ENCODE peak calls at places on chromosomes 3 and 15, in five cellular contexts. R, Y, V, K and U are unnamed samples.

GRCh38 chr3:50562866-50563265 is 4.7 kb downstream of the C3orf18 start:
- DNase-seq in Y (no peak), K (no peak), V (no peak), R (no peak), U (no peak)

GRCh38 chr3:195078891-195079440 is 192.0 kb downstream of the XXYLT1 start:
- DNase-seq in R (no peak), Y (no peak), V (no peak), K (no peak), U (no peak)

GRCh38 chr3:182935803-182936202 is 44.5 kb downstream of the DCUN1D1 start:
- DNase-seq in K (no peak), V (no peak), Y (no peak), R (no peak), U (no peak)

GRCh38 chr3:84772841-84773240 is 185.9 kb upstream of the CADM2 start:
- DNase-seq in K (peak), R (no peak), Y (no peak), V (no peak), U (no peak)

GRCh38 chr3:66041116-66041515 is 2.4 kb upstream of the MAGI1 start:
- DNase-seq in R (no peak), Y (no peak), K (no peak), V (no peak), U (no peak)

GRCh38 chr15:82768414-82769081 is 37.3 kb downstream of the FSD2 start:
- DNase-seq in Y (no peak), R (no peak), K (no peak), V (peak), U (no peak)

GRCh38 chr3:160748787-160749186 is 7.2 kb upstream of the PPM1L start:
- DNase-seq in K (no peak), R (no peak), V (no peak), Y (no peak), U (no peak)

GRCh38 chr3:141659821-141660597 is 78.1 kb upstream of the RNF7 start:
- DNase-seq in V (peak), K (no peak), R (peak), Y (peak), U (peak)

GRCh38 chr3:195808741-195809290 is 2.9 kb downstream of the MUC4 start:
- DNase-seq in R (no peak), Y (peak), K (no peak), V (no peak), U (no peak)

GRCh38 chr3:60319179-60319858 is 931.9 kb downstream of the FHIT start:
- DNase-seq in V (no peak), K (no peak), Y (no peak), R (no peak), U (no peak)

GRCh38 chr3:60325610-60326181 is 925.6 kb downstream of the FHIT start:
- DNase-seq in V (no peak), Y (peak), R (no peak), K (no peak), U (no peak)

GRCh38 chr3:60323651-60324050 is 927.6 kb downstream of the FHIT start:
- DNase-seq in R (no peak), V (no peak), Y (no peak), K (no peak), U (no peak)

GRCh38 chr3:60322334-60322856 is 928.9 kb downstream of the FHIT start:
- DNase-seq in Y (no peak), K (no peak), R (no peak), V (no peak), U (no peak)

GRCh38 chr3:60323180-60323579 is 928.1 kb downstream of the FHIT start:
- DNase-seq in Y (no peak), V (no peak), R (no peak), K (no peak), U (no peak)
- TF ChIP-seq CTCF in Y (no peak), V (no peak), R (no peak), K (no peak), U (no peak)

GRCh38 chr15:46580487-46580886 is 945.7 kb downstream of the SQOR start:
- DNase-seq in R (no peak), V (no peak), Y (no peak), K (no peak), U (no peak)
- H3K4me3 ChIP-seq in R (no peak), V (no peak), Y (no peak), K (no peak), U (no peak)

GRCh38 chr3:8324727-8325126 is 176.9 kb upstream of the LMCD1 start:
- DNase-seq in V (peak), R (no peak), K (peak), Y (no peak), U (no peak)
- TF ChIP-seq CTCF in V (peak), R (no peak), K (peak), Y (no peak), U (peak)

GRCh38 chr3:42980209-42980608 is 1.1 kb downstream of the GASK1A start:
- DNase-seq in K (no peak), Y (no peak), R (no peak), V (no peak), U (no peak)

GRCh38 chr3:42979044-42979962 is at the start of gene GASK1A:
- DNase-seq in V (peak), R (peak), Y (peak), K (no peak), U (no peak)

GRCh38 chr3:42982645-42983412 is 3.7 kb downstream of the GASK1A start:
- DNase-seq in V (no peak), R (no peak), Y (no peak), K (no peak), U (no peak)

GRCh38 chr3:42983927-42984326 is 4.8 kb downstream of the GASK1A start:
- DNase-seq in K (no peak), R (no peak), Y (no peak), V (no peak), U (no peak)

DNA sequence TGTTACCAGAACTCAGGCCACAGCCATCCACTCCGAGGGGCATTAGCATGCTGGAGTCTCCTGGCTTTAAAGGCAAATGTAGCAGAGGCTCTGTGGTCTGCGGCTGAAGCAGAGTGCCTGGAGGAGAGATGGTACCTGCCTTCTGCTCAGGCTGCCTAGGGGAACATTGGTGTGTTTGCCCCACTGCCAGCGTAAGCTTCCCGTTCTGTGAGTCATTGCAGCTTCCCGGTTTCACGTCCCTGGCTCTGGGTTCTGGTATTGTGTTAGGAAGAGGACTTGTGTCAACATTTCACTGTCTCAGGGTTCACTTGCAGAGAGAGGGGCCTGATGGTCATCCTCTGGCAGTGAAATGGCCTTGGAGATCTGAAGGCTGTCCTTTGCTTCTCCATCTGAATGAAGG is 1.8 kb downstream of the GASK1A start:
- DNase-seq in K (no peak), V (no peak), R (peak), Y (no peak), U (no peak)
- H3K4me3 ChIP-seq in K (no peak), V (no peak), R (peak), Y (no peak), U (peak)

DNA sequence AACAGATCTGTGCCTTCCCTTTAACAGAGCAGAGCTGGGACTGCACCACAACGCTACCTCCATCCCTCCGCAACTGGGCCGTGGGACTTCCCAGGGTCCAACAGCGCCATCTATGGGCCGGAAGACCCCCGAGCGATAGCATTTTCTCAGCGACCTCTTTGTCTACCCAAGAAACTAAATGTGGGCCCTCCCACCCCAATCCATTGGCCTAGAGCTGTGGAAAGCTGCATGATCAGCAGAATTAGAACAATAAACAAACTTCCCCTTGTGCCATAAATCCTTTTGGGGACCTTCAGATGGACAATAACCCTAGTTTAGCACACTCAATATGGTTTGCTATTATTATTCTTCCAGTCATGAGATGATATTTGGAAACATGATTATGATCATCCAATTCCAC is 74.8 kb upstream of the NTRK3 start:
- DNase-seq in R (no peak), Y (peak), K (peak), V (peak), U (no peak)
- TF ChIP-seq CTCF in R (no peak), Y (peak), K (peak), V (no peak), U (no peak)